ENCODE peak calls at places on chromosomes 7 and 10, in five cellular contexts. B, O, T, E and M are unnamed samples.

GRCh38 chr7:142357953-142358520 is 100.2 kb upstream of the PRSS58 start:
- DNase-seq in B (peak; percentile 83), O (peak; percentile 48), T (peak; percentile 56), E (peak; percentile 77), M (peak; percentile 64)

GRCh38 chr10:112839928-112840654 is 110.0 kb upstream of the TCF7L2 start:
- DNase-seq in B (no peak), O (no peak), T (no peak), E (no peak), M (no peak)

GRCh38 chr7:25392571-25393338 is 164.5 kb upstream of the NPVF start:
- DNase-seq in B (no peak), O (no peak), T (no peak), E (peak; percentile 13), M (peak; percentile 45)

GRCh38 chr7:148962823-148963582 is 65.3 kb downstream of the PDIA4 start:
- DNase-seq in B (peak; percentile 67), O (no peak), T (no peak), E (peak; percentile 78), M (no peak)

GRCh38 chr10:125162181-125162906 is 2.0 kb upstream of the CTBP2 start:
- DNase-seq in B (no peak), O (no peak), T (peak; percentile 70), E (no peak), M (peak; percentile 55)

GRCh38 chr10:43227911-43228782 is 38.7 kb downstream of the RASGEF1A start:
- DNase-seq in B (no peak), O (no peak), T (peak; percentile 45), E (no peak), M (peak; percentile 30)

GRCh38 chr10:97188234-97188847 is 2.6 kb upstream of the SLIT1 start:
- DNase-seq in B (no peak), O (no peak), T (no peak), E (no peak), M (no peak)

GRCh38 chr10:5040781-5041470 is 37.3 kb upstream of the AKR1C2 start:
- DNase-seq in B (peak; percentile 7), O (no peak), T (no peak), E (peak; percentile 26), M (no peak)

GRCh38 chr10:119608316-119609155 is 11.8 kb upstream of the TIAL1 start:
- DNase-seq in B (peak; percentile 35), O (no peak), T (peak; percentile 64), E (peak; percentile 37), M (peak; percentile 55)

GRCh38 chr7:27689045-27689877 is 26.6 kb upstream of the HIBADH start:
- DNase-seq in B (peak; percentile 31), O (peak; percentile 4), T (peak; percentile 55), E (peak; percentile 18), M (peak; percentile 69)

GRCh38 chr10:6995339-6995738 is 415.3 kb upstream of the PRKCQ start:
- DNase-seq in B (peak; percentile 15), O (no peak), T (no peak), E (no peak), M (no peak)

GRCh38 chr7:12730523-12730922 is 43.1 kb downstream of the ARL4A start:
- DNase-seq in B (no peak), O (no peak), T (no peak), E (no peak), M (no peak)

GRCh38 chr10:114631678-114632417 is 26.2 kb downstream of the ABLIM1 start:
- DNase-seq in B (no peak), O (peak; percentile 53), T (peak; percentile 67), E (peak; percentile 46), M (peak; percentile 55)

GRCh38 chr7:120028636-120029035 is 244.3 kb upstream of the KCND2 start:
- DNase-seq in B (peak; percentile 80), O (no peak), T (no peak), E (no peak), M (no peak)

GRCh38 chr7:120021085-120021484 is 251.9 kb upstream of the KCND2 start:
- DNase-seq in B (peak; percentile 41), O (no peak), T (no peak), E (no peak), M (no peak)

GRCh38 chr7:120023494-120024167 is 249.3 kb upstream of the KCND2 start:
- DNase-seq in B (peak; percentile 85), O (no peak), T (no peak), E (peak; percentile 27), M (no peak)
- H2BK15ac ChIP-seq in B (no peak overlapping the region), O (no peak overlapping the region), T (no peak overlapping the region), E (no peak overlapping the region), M (no peak overlapping the region)

GRCh38 chr7:130881799-130882141 is 147.8 kb upstream of the KLF14 start:
- DNase-seq in B (no peak), O (no peak), T (peak; percentile 26), E (no peak), M (no peak)

GRCh38 chr7:130884437-130885417 is 150.7 kb upstream of the KLF14 start:
- DNase-seq in B (no peak), O (no peak), T (peak; percentile 26), E (peak; percentile 76), M (no peak)

GRCh38 chr7:130882396-130882795 is 148.4 kb upstream of the KLF14 start:
- DNase-seq in B (no peak), O (no peak), T (peak; percentile 11), E (peak; percentile 17), M (no peak)

GRCh38 chr7:130886438-130887135 is 152.6 kb upstream of the KLF14 start:
- DNase-seq in B (no peak), O (no peak), T (peak; percentile 6), E (peak; percentile 56), M (no peak)

DNA sequence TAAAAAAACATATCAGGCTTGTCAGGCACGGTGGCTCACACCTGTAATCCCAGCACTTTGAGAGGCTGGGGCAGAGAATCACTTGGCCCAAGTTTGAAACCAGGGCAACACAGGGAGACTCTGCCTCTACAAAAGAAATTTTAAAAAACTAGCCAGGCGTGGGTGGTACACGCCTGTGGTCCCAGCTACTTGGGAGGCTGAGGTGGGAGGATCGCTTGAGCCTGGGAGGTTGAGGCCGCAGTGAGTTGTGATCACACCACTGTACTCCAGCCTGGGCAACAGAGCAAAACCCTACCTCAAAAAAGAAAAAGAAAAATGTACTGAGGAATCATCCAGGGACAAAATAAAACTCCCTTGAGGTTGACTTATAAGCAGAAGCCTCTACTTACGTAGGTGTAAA is 149.9 kb upstream of the KLF14 start:
- DNase-seq in B (no peak), O (no peak), T (peak; percentile 1), E (no peak), M (no peak)
- H4K91ac ChIP-seq in B (no peak overlapping the region), O (no peak overlapping the region), T (no peak overlapping the region), E (no peak overlapping the region), M (no peak overlapping the region)

GRCh38 chr7:7176421-7177043 is 5.8 kb upstream of the C1GALT1 start:
- DNase-seq in B (peak; percentile 91), O (peak; percentile 45), T (no peak), E (peak; percentile 85), M (no peak)

GRCh38 chr7:7178081-7178480 is 4.3 kb upstream of the C1GALT1 start:
- DNase-seq in B (no peak), O (no peak), T (no peak), E (no peak), M (no peak)

GRCh38 chr7:7177044-7177517 is 5.3 kb upstream of the C1GALT1 start:
- DNase-seq in B (peak; percentile 85), O (peak; percentile 43), T (no peak), E (peak; percentile 74), M (no peak)

GRCh38 chr7:7173956-7174632 is 8.2 kb upstream of the C1GALT1 start:
- DNase-seq in B (no peak), O (no peak), T (no peak), E (no peak), M (no peak)

DNA sequence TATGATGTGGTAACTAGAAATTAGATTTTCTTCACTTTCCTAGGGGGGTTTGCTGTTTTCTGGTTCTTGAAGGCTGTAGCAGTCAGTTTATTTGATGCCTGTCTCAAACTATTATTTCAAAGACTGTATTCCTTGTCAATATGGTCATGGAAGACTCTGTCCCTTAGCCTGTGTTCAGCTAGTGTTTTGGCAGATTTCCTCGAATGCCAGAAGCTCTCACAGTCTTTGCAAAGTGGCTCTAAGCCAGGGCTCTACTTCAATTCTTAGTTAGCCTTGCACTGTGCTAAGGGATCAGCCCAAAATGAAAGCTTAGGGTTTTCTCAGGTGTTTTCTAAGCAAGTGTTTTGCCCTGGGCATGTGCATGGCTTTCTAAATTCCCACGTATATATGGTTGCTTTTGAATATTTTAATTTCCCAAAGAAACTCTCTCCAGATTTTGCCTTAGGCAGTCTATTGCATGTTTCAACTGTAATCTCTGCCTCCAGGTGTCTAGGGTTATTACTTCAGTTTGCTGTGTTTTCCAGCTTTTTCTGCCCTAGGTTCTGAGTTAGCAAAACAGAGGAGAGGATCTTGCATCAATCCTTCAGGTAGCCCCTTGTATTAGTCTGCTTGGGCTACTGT is 7.2 kb upstream of the C1GALT1 start:
- DNase-seq in B (no peak), O (no peak), T (no peak), E (no peak), M (no peak)
- H2BK15ac ChIP-seq in B (no peak overlapping the region), O (no peak overlapping the region), T (no peak overlapping the region), E (no peak overlapping the region), M (no peak overlapping the region)

GRCh38 chr10:8365935-8366911 is 311.7 kb downstream of the GATA3 start:
- DNase-seq in B (peak; percentile 81), O (no peak), T (no peak), E (peak; percentile 81), M (no peak)
- H4K91ac ChIP-seq in B (no peak overlapping the region), O (no peak overlapping the region), T (no peak overlapping the region), E (no peak overlapping the region), M (no peak overlapping the region)

GRCh38 chr10:107141539-107142061 is 22.9 kb downstream of the SORCS1 start:
- DNase-seq in B (no peak), O (no peak), T (no peak), E (no peak), M (no peak)
- H2BK15ac ChIP-seq in B (no peak overlapping the region), O (no peak overlapping the region), T (no peak overlapping the region), E (no peak overlapping the region), M (no peak overlapping the region)

GRCh38 chr10:77186936-77187335 is 450.7 kb downstream of the KCNMA1 start:
- DNase-seq in B (peak; percentile 31), O (no peak), T (no peak), E (peak; percentile 46), M (no peak)

GRCh38 chr10:77189056-77189455 is 448.6 kb downstream of the KCNMA1 start:
- DNase-seq in B (no peak), O (no peak), T (no peak), E (no peak), M (no peak)

GRCh38 chr10:77188000-77188395 is 449.6 kb downstream of the KCNMA1 start:
- DNase-seq in B (no peak), O (no peak), T (no peak), E (no peak), M (no peak)

GRCh38 chr10:77187376-77187999 is 450.1 kb downstream of the KCNMA1 start:
- DNase-seq in B (no peak), O (no peak), T (no peak), E (peak; percentile 66), M (no peak)

DNA sequence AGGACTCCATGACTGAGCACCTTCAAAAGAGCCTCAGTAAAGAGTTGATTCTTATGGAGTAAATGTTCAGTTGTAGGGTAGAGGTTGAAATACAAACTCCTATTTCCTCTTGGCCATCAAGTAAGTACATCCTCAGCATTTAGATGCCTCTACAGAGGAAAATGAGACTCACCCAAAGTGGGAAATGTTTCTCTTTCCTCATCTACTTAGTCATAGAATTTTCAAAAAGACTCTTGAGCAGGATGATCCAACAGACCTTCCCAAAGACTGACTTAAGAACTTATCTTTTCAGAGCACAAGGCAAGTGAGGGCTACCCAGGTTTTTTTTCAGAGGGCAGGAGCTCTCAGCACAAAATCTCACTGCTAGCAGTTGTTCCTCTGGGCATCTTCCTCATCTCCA is 449.1 kb downstream of the KCNMA1 start:
- DNase-seq in B (peak; percentile 61), O (no peak), T (no peak), E (peak; percentile 65), M (no peak)
- H4K91ac ChIP-seq in B (no peak overlapping the region), O (no peak overlapping the region), T (no peak overlapping the region), E (no peak overlapping the region), M (no peak overlapping the region)

GRCh38 chr10:3893102-3893473 is 108.1 kb upstream of the KLF6 start:
- DNase-seq in B (no peak), O (no peak), T (no peak), E (no peak), M (no peak)
- H2BK15ac ChIP-seq in B (peak overlapping the region; percentile 75), O (no peak overlapping the region), T (no peak overlapping the region), E (peak overlapping the region; percentile 86), M (no peak overlapping the region)